ENCODE peak calls at places on chromosomes 2 and 18, in five cellular contexts. One of them, this sample, is unnamed.

GRCh38 chr2:232884549-232885263 is 14.6 kb downstream of the SNORC start:
- DNase-seq in occipital lobe: no peak
- DNase-seq in ovary: no peak
- DNase-seq in CD4-positive, alpha-beta T cell: no peak
- DNase-seq in NCI-H2081 treated with DMSO at 0.1 percent for 48 hours: no peak
- DNase-seq in this sample: peak

GRCh38 chr2:241576293-241576654 is 17.7 kb downstream of the BOK start:
- DNase-seq in CD4-positive, alpha-beta T cell: no peak
- DNase-seq in occipital lobe: no peak
- DNase-seq in ovary: no peak
- DNase-seq in NCI-H2081 treated with DMSO at 0.1 percent for 48 hours: no peak
- DNase-seq in this sample: no peak

GRCh38 chr2:231353469-231353868 is 42.0 kb upstream of the B3GNT7 start:
- DNase-seq in CD4-positive, alpha-beta T cell: no peak
- DNase-seq in ovary: no peak
- DNase-seq in occipital lobe: no peak
- DNase-seq in NCI-H2081 treated with DMSO at 0.1 percent for 48 hours: no peak
- DNase-seq in this sample: no peak

GRCh38 chr2:144630459-144631215 is 110.7 kb upstream of the ZEB2 start:
- DNase-seq in CD4-positive, alpha-beta T cell: no peak
- DNase-seq in ovary: no peak
- DNase-seq in NCI-H2081 treated with DMSO at 0.1 percent for 48 hours: no peak
- DNase-seq in occipital lobe: no peak
- DNase-seq in this sample: no peak

GRCh38 chr2:169528271-169528701 is 18.8 kb downstream of the KLHL41 start:
- DNase-seq in ovary: peak
- DNase-seq in NCI-H2081 treated with DMSO at 0.1 percent for 48 hours: no peak
- DNase-seq in CD4-positive, alpha-beta T cell: peak
- DNase-seq in occipital lobe: no peak
- DNase-seq in this sample: no peak

GRCh38 chr18:45275367-45276113 is 339.7 kb upstream of the SLC14A2 start:
- DNase-seq in ovary: no peak
- DNase-seq in CD4-positive, alpha-beta T cell: no peak
- DNase-seq in occipital lobe: no peak
- DNase-seq in NCI-H2081 treated with DMSO at 0.1 percent for 48 hours: no peak
- DNase-seq in this sample: no peak

GRCh38 chr18:57975805-57976204 is 68.2 kb upstream of the NEDD4L start:
- DNase-seq in occipital lobe: no peak
- DNase-seq in CD4-positive, alpha-beta T cell: no peak
- DNase-seq in NCI-H2081 treated with DMSO at 0.1 percent for 48 hours: no peak
- DNase-seq in ovary: no peak
- DNase-seq in this sample: no peak

GRCh38 chr2:130872276-130873125 is 35.8 kb downstream of the ARHGEF4 start:
- DNase-seq in occipital lobe: no peak
- DNase-seq in NCI-H2081 treated with DMSO at 0.1 percent for 48 hours: no peak
- DNase-seq in ovary: no peak
- DNase-seq in CD4-positive, alpha-beta T cell: no peak
- DNase-seq in this sample: no peak

GRCh38 chr2:197461073-197461472 is 7.7 kb downstream of the COQ10B start:
- DNase-seq in occipital lobe: no peak
- DNase-seq in NCI-H2081 treated with DMSO at 0.1 percent for 48 hours: no peak
- DNase-seq in CD4-positive, alpha-beta T cell: no peak
- DNase-seq in ovary: no peak
- DNase-seq in this sample: no peak

GRCh38 chr18:62521588-62521987 is 1.2 kb upstream of the ZCCHC2 start:
- DNase-seq in ovary: no peak
- DNase-seq in NCI-H2081 treated with DMSO at 0.1 percent for 48 hours: no peak
- DNase-seq in occipital lobe: no peak
- DNase-seq in CD4-positive, alpha-beta T cell: no peak
- DNase-seq in this sample: no peak

GRCh38 chr18:23032030-23032582 is 99.0 kb downstream of the RBBP8 start:
- DNase-seq in ovary: no peak
- DNase-seq in occipital lobe: no peak
- DNase-seq in CD4-positive, alpha-beta T cell: no peak
- DNase-seq in NCI-H2081 treated with DMSO at 0.1 percent for 48 hours: no peak
- DNase-seq in this sample: no peak

GRCh38 chr2:166413255-166413654 is 37.5 kb upstream of the SCN9A start:
- DNase-seq in NCI-H2081 treated with DMSO at 0.1 percent for 48 hours: no peak
- DNase-seq in CD4-positive, alpha-beta T cell: no peak
- DNase-seq in occipital lobe: no peak
- DNase-seq in ovary: no peak
- DNase-seq in this sample: no peak

GRCh38 chr18:57959278-57959677 is 84.7 kb upstream of the NEDD4L start:
- DNase-seq in CD4-positive, alpha-beta T cell: no peak
- DNase-seq in occipital lobe: no peak
- DNase-seq in NCI-H2081 treated with DMSO at 0.1 percent for 48 hours: no peak
- DNase-seq in ovary: no peak
- DNase-seq in this sample: no peak

GRCh38 chr2:219998099-219998498 is 370.7 kb downstream of the SLC4A3 start:
- DNase-seq in NCI-H2081 treated with DMSO at 0.1 percent for 48 hours: no peak
- DNase-seq in ovary: no peak
- DNase-seq in CD4-positive, alpha-beta T cell: no peak
- DNase-seq in occipital lobe: no peak
- DNase-seq in this sample: no peak

GRCh38 chr2:168521342-168521741 is 65.3 kb downstream of the CERS6 start:
- DNase-seq in occipital lobe: no peak
- DNase-seq in ovary: no peak
- DNase-seq in NCI-H2081 treated with DMSO at 0.1 percent for 48 hours: no peak
- DNase-seq in CD4-positive, alpha-beta T cell: no peak
- DNase-seq in this sample: no peak

GRCh38 chr2:23533014-23533730 is 148.2 kb downstream of the KLHL29 start:
- DNase-seq in ovary: no peak
- DNase-seq in occipital lobe: no peak
- DNase-seq in CD4-positive, alpha-beta T cell: no peak
- DNase-seq in NCI-H2081 treated with DMSO at 0.1 percent for 48 hours: no peak
- DNase-seq in this sample: no peak

GRCh38 chr2:62465741-62466500 is 40.1 kb downstream of the TMEM17 start:
- DNase-seq in CD4-positive, alpha-beta T cell: no peak
- DNase-seq in ovary: no peak
- DNase-seq in NCI-H2081 treated with DMSO at 0.1 percent for 48 hours: no peak
- DNase-seq in occipital lobe: peak
- DNase-seq in this sample: no peak

GRCh38 chr2:109683452-109683851 is 69.3 kb downstream of the SOWAHC start:
- DNase-seq in ovary: no peak
- DNase-seq in CD4-positive, alpha-beta T cell: no peak
- DNase-seq in NCI-H2081 treated with DMSO at 0.1 percent for 48 hours: no peak
- DNase-seq in occipital lobe: no peak
- DNase-seq in this sample: no peak

GRCh38 chr2:96832751-96833507 is 10.9 kb downstream of the ANKRD23 start:
- DNase-seq in ovary: peak
- DNase-seq in CD4-positive, alpha-beta T cell: no peak
- DNase-seq in occipital lobe: no peak
- DNase-seq in NCI-H2081 treated with DMSO at 0.1 percent for 48 hours: peak
- DNase-seq in this sample: peak

GRCh38 chr2:69731147-69731546 is 10.8 kb upstream of the ANXA4 start:
- DNase-seq in occipital lobe: no peak
- DNase-seq in CD4-positive, alpha-beta T cell: no peak
- DNase-seq in ovary: no peak
- DNase-seq in NCI-H2081 treated with DMSO at 0.1 percent for 48 hours: no peak
- DNase-seq in this sample: no peak

GRCh38 chr2:227545990-227546389 is 52.7 kb upstream of the SCYGR2 start:
- DNase-seq in CD4-positive, alpha-beta T cell: no peak
- DNase-seq in occipital lobe: no peak
- DNase-seq in NCI-H2081 treated with DMSO at 0.1 percent for 48 hours: no peak
- DNase-seq in ovary: no peak
- DNase-seq in this sample: no peak

GRCh38 chr2:227383687-227384086 is 4.1 kb downstream of the SCYGR1 start:
- DNase-seq in ovary: no peak
- DNase-seq in occipital lobe: no peak
- DNase-seq in CD4-positive, alpha-beta T cell: no peak
- DNase-seq in NCI-H2081 treated with DMSO at 0.1 percent for 48 hours: no peak
- DNase-seq in this sample: no peak

GRCh38 chr2:172698041-172698863 is 37.4 kb upstream of the RAPGEF4 start:
- DNase-seq in occipital lobe: no peak
- DNase-seq in ovary: no peak
- DNase-seq in NCI-H2081 treated with DMSO at 0.1 percent for 48 hours: no peak
- DNase-seq in CD4-positive, alpha-beta T cell: no peak
- DNase-seq in this sample: no peak

GRCh38 chr2:176189666-176190641 is 1.5 kb downstream of the HOXD1 start:
- DNase-seq in ovary: no peak
- DNase-seq in occipital lobe: no peak
- DNase-seq in NCI-H2081 treated with DMSO at 0.1 percent for 48 hours: no peak
- DNase-seq in CD4-positive, alpha-beta T cell: no peak
- DNase-seq in this sample: no peak

GRCh38 chr18:5294113-5294617 is 1.4 kb downstream of the ZBTB14 start:
- DNase-seq in NCI-H2081 treated with DMSO at 0.1 percent for 48 hours: no peak
- DNase-seq in CD4-positive, alpha-beta T cell: peak
- DNase-seq in occipital lobe: no peak
- DNase-seq in ovary: no peak
- DNase-seq in this sample: peak

GRCh38 chr2:1233280-1233679 is 180.0 kb upstream of the TPO start:
- DNase-seq in NCI-H2081 treated with DMSO at 0.1 percent for 48 hours: no peak
- DNase-seq in ovary: no peak
- DNase-seq in CD4-positive, alpha-beta T cell: no peak
- DNase-seq in occipital lobe: no peak
- DNase-seq in this sample: no peak

GRCh38 chr2:99420751-99421299 is 69.0 kb downstream of the REV1 start:
- DNase-seq in occipital lobe: no peak
- DNase-seq in ovary: no peak
- DNase-seq in NCI-H2081 treated with DMSO at 0.1 percent for 48 hours: no peak
- DNase-seq in CD4-positive, alpha-beta T cell: no peak
- DNase-seq in this sample: no peak

GRCh38 chr18:48997985-48998831 is 47.4 kb upstream of the SMAD7 start:
- DNase-seq in ovary: no peak
- DNase-seq in CD4-positive, alpha-beta T cell: no peak
- DNase-seq in occipital lobe: peak
- DNase-seq in NCI-H2081 treated with DMSO at 0.1 percent for 48 hours: no peak
- DNase-seq in this sample: no peak

GRCh38 chr2:223062304-223062845 is 10.4 kb downstream of the KCNE4 start:
- DNase-seq in CD4-positive, alpha-beta T cell: no peak
- DNase-seq in NCI-H2081 treated with DMSO at 0.1 percent for 48 hours: no peak
- DNase-seq in ovary: no peak
- DNase-seq in occipital lobe: no peak
- DNase-seq in this sample: no peak

GRCh38 chr2:201201371-201201770 is 18.4 kb downstream of the CASP10 start:
- DNase-seq in occipital lobe: no peak
- DNase-seq in CD4-positive, alpha-beta T cell: no peak
- DNase-seq in NCI-H2081 treated with DMSO at 0.1 percent for 48 hours: no peak
- DNase-seq in ovary: no peak
- DNase-seq in this sample: no peak

GRCh38 chr2:15754703-15755099 is 163.0 kb downstream of the DDX1 start:
- DNase-seq in CD4-positive, alpha-beta T cell: no peak
- DNase-seq in occipital lobe: no peak
- DNase-seq in NCI-H2081 treated with DMSO at 0.1 percent for 48 hours: no peak
- DNase-seq in ovary: no peak
- DNase-seq in this sample: no peak

GRCh38 chr2:157331696-157332095 is 6.1 kb upstream of the ERMN start:
- DNase-seq in occipital lobe: no peak
- DNase-seq in CD4-positive, alpha-beta T cell: no peak
- DNase-seq in NCI-H2081 treated with DMSO at 0.1 percent for 48 hours: no peak
- DNase-seq in ovary: no peak
- DNase-seq in this sample: no peak

GRCh38 chr18:5975111-5975622 is 79.8 kb upstream of the TMEM200C start:
- DNase-seq in CD4-positive, alpha-beta T cell: no peak
- DNase-seq in ovary: no peak
- DNase-seq in occipital lobe: no peak
- DNase-seq in NCI-H2081 treated with DMSO at 0.1 percent for 48 hours: no peak
- DNase-seq in this sample: no peak

GRCh38 chr2:178700922-178701342 is 106.3 kb downstream of the TTN start:
- DNase-seq in CD4-positive, alpha-beta T cell: no peak
- DNase-seq in NCI-H2081 treated with DMSO at 0.1 percent for 48 hours: no peak
- DNase-seq in ovary: no peak
- DNase-seq in occipital lobe: no peak
- DNase-seq in this sample: no peak

GRCh38 chr2:9692392-9693137 is 61.8 kb upstream of the YWHAQ start:
- DNase-seq in ovary: no peak
- DNase-seq in CD4-positive, alpha-beta T cell: no peak
- DNase-seq in occipital lobe: no peak
- DNase-seq in NCI-H2081 treated with DMSO at 0.1 percent for 48 hours: no peak
- DNase-seq in this sample: no peak

GRCh38 chr2:25331686-25332365 is 9.9 kb downstream of the DNMT3A start:
- DNase-seq in CD4-positive, alpha-beta T cell: no peak
- DNase-seq in ovary: no peak
- DNase-seq in occipital lobe: no peak
- DNase-seq in NCI-H2081 treated with DMSO at 0.1 percent for 48 hours: no peak
- DNase-seq in this sample: no peak

GRCh38 chr2:126399001-126399400 is 257.0 kb upstream of the GYPC start:
- DNase-seq in ovary: no peak
- DNase-seq in occipital lobe: no peak
- DNase-seq in NCI-H2081 treated with DMSO at 0.1 percent for 48 hours: no peak
- DNase-seq in CD4-positive, alpha-beta T cell: no peak
- DNase-seq in this sample: no peak

GRCh38 chr2:134603966-134604365 is 114.8 kb downstream of the TMEM163 start:
- DNase-seq in ovary: no peak
- DNase-seq in NCI-H2081 treated with DMSO at 0.1 percent for 48 hours: no peak
- DNase-seq in occipital lobe: no peak
- DNase-seq in CD4-positive, alpha-beta T cell: no peak
- DNase-seq in this sample: no peak